ENCODE peak calls at places on chromosomes 13 and 19, in five cellular contexts. One of them, this sample, is unnamed.

GRCh38 chr13:94345374-94346195 is 133.9 kb downstream of the DCT start:
- DNase-seq in GM12878: no peak
- DNase-seq in H1: no peak
- DNase-seq in HepG2: peak
- DNase-seq in K562: no peak
- DNase-seq in this sample: peak

GRCh38 chr13:97198753-97199152 is 23.4 kb upstream of the MBNL2 start:
- DNase-seq in K562: no peak
- DNase-seq in GM12878: no peak
- DNase-seq in HepG2: no peak
- DNase-seq in H1: no peak
- DNase-seq in this sample: no peak

GRCh38 chr13:44398606-44399005 is 25.0 kb downstream of the SERP2 start:
- DNase-seq in HepG2: no peak
- DNase-seq in K562: no peak
- DNase-seq in H1: no peak
- DNase-seq in GM12878: no peak
- DNase-seq in this sample: no peak

GRCh38 chr13:23851106-23851505 is 38.1 kb downstream of the MIPEP start:
- DNase-seq in K562: no peak
- DNase-seq in H1: no peak
- DNase-seq in GM12878: no peak
- DNase-seq in HepG2: no peak
- DNase-seq in this sample: no peak

GRCh38 chr19:42075364-42075615 is 676 bp upstream of the ZNF574 start:
- DNase-seq in HepG2: no peak
- DNase-seq in GM12878: no peak
- DNase-seq in H1: no peak
- DNase-seq in K562: no peak
- DNase-seq in this sample: no peak

GRCh38 chr13:76852991-76853390 is 33.2 kb downstream of the KCTD12 start:
- DNase-seq in K562: no peak
- DNase-seq in H1: no peak
- DNase-seq in HepG2: no peak
- DNase-seq in GM12878: no peak
- DNase-seq in this sample: no peak

GRCh38 chr13:113851480-113851803 is 12.4 kb downstream of the GAS6 start:
- DNase-seq in GM12878: no peak
- DNase-seq in H1: no peak
- DNase-seq in K562: no peak
- DNase-seq in HepG2: no peak
- DNase-seq in this sample: no peak

GRCh38 chr13:42412812-42413795 is 141.2 kb downstream of the AKAP11 start:
- DNase-seq in H1: no peak
- DNase-seq in GM12878: peak
- DNase-seq in HepG2: no peak
- DNase-seq in K562: no peak
- DNase-seq in this sample: no peak

GRCh38 chr19:10717054-10717355 is 874 bp upstream of the DNM2 start:
- DNase-seq in K562: no peak
- DNase-seq in H1: no peak
- DNase-seq in GM12878: no peak
- DNase-seq in HepG2: no peak
- DNase-seq in this sample: no peak
- H3K9ac ChIP-seq in K562: no peak
- H3K9ac ChIP-seq in H1: no peak
- H3K9ac ChIP-seq in GM12878: peak
- H3K9ac ChIP-seq in HepG2: no peak
- H3K9ac ChIP-seq in this sample: peak

GRCh38 chr19:35696835-35697234 is 7.5 kb upstream of the ZBTB32 start:
- DNase-seq in HepG2: peak
- DNase-seq in GM12878: peak
- DNase-seq in K562: no peak
- DNase-seq in H1: no peak
- DNase-seq in this sample: no peak

GRCh38 chr19:35703343-35703742 is 1.0 kb upstream of the ZBTB32 start:
- DNase-seq in H1: no peak
- DNase-seq in HepG2: no peak
- DNase-seq in K562: no peak
- DNase-seq in GM12878: no peak
- DNase-seq in this sample: peak

GRCh38 chr19:35708391-35708790 is 4.0 kb downstream of the ZBTB32 start:
- DNase-seq in K562: no peak
- DNase-seq in GM12878: no peak
- DNase-seq in HepG2: no peak
- DNase-seq in H1: no peak
- DNase-seq in this sample: no peak

GRCh38 chr19:35704218-35704617 is at the start of gene ZBTB32:
- DNase-seq in H1: peak
- DNase-seq in HepG2: no peak
- DNase-seq in K562: peak
- DNase-seq in GM12878: no peak
- DNase-seq in this sample: peak

GRCh38 chr19:35702223-35703012 is 1.9 kb upstream of the ZBTB32 start:
- DNase-seq in HepG2: peak
- DNase-seq in GM12878: peak
- DNase-seq in H1: peak
- DNase-seq in K562: peak
- DNase-seq in this sample: peak
- TF ChIP-seq EP300 in HepG2: no peak
- TF ChIP-seq EP300 in GM12878: no peak
- TF ChIP-seq EP300 in H1: no peak
- TF ChIP-seq EP300 in K562: no peak
- TF ChIP-seq EP300 in this sample: no peak

DNA sequence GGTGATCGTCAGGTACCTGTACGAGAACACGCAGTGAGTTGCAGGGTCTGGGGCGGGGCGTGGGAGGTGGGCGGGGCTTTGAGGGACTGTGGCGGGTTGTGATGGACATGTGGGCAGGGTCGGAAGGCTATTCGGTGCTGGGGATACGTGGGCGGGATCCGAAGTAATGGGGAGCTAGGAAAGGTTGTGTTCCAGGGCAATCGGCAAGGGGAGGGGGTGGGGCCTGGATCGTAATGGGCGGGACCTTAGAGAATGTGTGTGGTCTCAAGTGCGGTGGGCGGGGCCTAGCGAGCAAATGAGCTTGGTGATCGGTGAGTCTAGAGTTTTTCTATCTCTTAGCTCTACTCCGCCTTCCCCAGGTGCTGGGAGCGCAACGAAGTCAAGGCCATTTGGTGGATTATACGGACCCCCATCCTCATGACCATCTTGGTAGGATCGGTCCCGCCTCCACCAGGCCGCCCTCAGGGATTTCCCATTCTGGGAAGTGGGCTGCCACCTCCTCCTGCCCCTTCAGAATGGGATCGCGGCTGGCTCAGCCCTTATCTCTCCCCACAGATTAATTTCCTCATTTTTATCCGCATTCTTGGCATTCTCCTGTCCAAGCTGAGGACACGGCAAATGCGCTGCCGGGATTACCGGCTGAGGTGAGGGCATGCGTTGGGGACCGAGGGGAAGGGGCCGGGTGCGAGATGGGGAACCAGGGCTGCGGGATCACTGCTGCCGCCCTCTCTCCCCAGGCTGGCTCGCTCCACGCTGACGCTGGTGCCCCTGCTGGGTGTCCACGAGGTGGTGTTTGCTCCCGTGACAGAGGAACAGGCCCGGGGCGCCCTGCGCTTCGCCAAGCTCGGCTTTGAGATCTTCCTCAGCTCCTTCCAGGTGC is 9.6 kb downstream of the GIPR start:
- DNase-seq in HepG2: peak
- DNase-seq in GM12878: peak
- DNase-seq in H1: peak
- DNase-seq in K562: peak
- DNase-seq in this sample: peak
- TF ChIP-seq CTCF in HepG2: no peak
- TF ChIP-seq CTCF in GM12878: peak
- TF ChIP-seq CTCF in H1: no peak
- TF ChIP-seq CTCF in K562: no peak
- TF ChIP-seq CTCF in this sample: peak

GRCh38 chr19:16067205-16067938 is 8.9 kb upstream of the TPM4 start:
- DNase-seq in HepG2: no peak
- DNase-seq in GM12878: no peak
- DNase-seq in H1: no peak
- DNase-seq in K562: no peak
- DNase-seq in this sample: no peak
- H3K9ac ChIP-seq in HepG2: no peak
- H3K9ac ChIP-seq in GM12878: no peak
- H3K9ac ChIP-seq in H1: no peak
- H3K9ac ChIP-seq in K562: no peak
- H3K9ac ChIP-seq in this sample: no peak

GRCh38 chr19:1131718-1132552 is 28.1 kb downstream of the GPX4 start:
- DNase-seq in GM12878: peak
- DNase-seq in K562: peak
- DNase-seq in HepG2: no peak
- DNase-seq in H1: no peak
- DNase-seq in this sample: no peak
- TF ChIP-seq EP300 in GM12878: no peak
- TF ChIP-seq EP300 in K562: no peak
- TF ChIP-seq EP300 in HepG2: no peak
- TF ChIP-seq EP300 in H1: no peak
- TF ChIP-seq EP300 in this sample: no peak

GRCh38 chr19:18781047-18781600 is 10.0 kb downstream of the COMP start:
- DNase-seq in K562: no peak
- DNase-seq in GM12878: no peak
- DNase-seq in HepG2: no peak
- DNase-seq in H1: no peak
- DNase-seq in this sample: no peak

GRCh38 chr19:18780081-18780480 is 11.0 kb downstream of the COMP start:
- DNase-seq in K562: no peak
- DNase-seq in GM12878: no peak
- DNase-seq in HepG2: no peak
- DNase-seq in H1: no peak
- DNase-seq in this sample: no peak

GRCh38 chr19:18781885-18782527 is 9.1 kb downstream of the COMP start:
- DNase-seq in H1: no peak
- DNase-seq in K562: no peak
- DNase-seq in GM12878: no peak
- DNase-seq in HepG2: no peak
- DNase-seq in this sample: no peak

GRCh38 chr19:18778826-18779354 is 12.2 kb downstream of the COMP start:
- DNase-seq in GM12878: no peak
- DNase-seq in K562: no peak
- DNase-seq in H1: no peak
- DNase-seq in HepG2: no peak
- DNase-seq in this sample: no peak

GRCh38 chr19:18780631-18781030 is 10.5 kb downstream of the COMP start:
- DNase-seq in K562: no peak
- DNase-seq in H1: no peak
- DNase-seq in HepG2: no peak
- DNase-seq in GM12878: no peak
- DNase-seq in this sample: no peak
- TF ChIP-seq CTCF in K562: peak
- TF ChIP-seq CTCF in H1: peak
- TF ChIP-seq CTCF in HepG2: peak
- TF ChIP-seq CTCF in GM12878: peak
- TF ChIP-seq CTCF in this sample: no peak

GRCh38 chr19:7855426-7856276 is 18.5 kb downstream of the PRR36 start:
- DNase-seq in K562: no peak
- DNase-seq in H1: no peak
- DNase-seq in HepG2: no peak
- DNase-seq in GM12878: no peak
- DNase-seq in this sample: no peak

GRCh38 chr19:7851623-7852500 is 21.8 kb downstream of the EVI5L start:
- DNase-seq in K562: no peak
- DNase-seq in GM12878: no peak
- DNase-seq in H1: no peak
- DNase-seq in HepG2: no peak
- DNase-seq in this sample: no peak

GRCh38 chr19:7852851-7853759 is 21.1 kb downstream of the PRR36 start:
- DNase-seq in HepG2: peak
- DNase-seq in GM12878: no peak
- DNase-seq in H1: peak
- DNase-seq in K562: peak
- DNase-seq in this sample: peak

GRCh38 chr19:7856277-7856581 is 18.0 kb downstream of the PRR36 start:
- DNase-seq in GM12878: no peak
- DNase-seq in K562: no peak
- DNase-seq in HepG2: no peak
- DNase-seq in H1: no peak
- DNase-seq in this sample: no peak

GRCh38 chr19:7853760-7854107 is 20.5 kb downstream of the PRR36 start:
- DNase-seq in K562: no peak
- DNase-seq in HepG2: no peak
- DNase-seq in H1: no peak
- DNase-seq in GM12878: no peak
- DNase-seq in this sample: no peak
- H3K9ac ChIP-seq in K562: no peak
- H3K9ac ChIP-seq in HepG2: no peak
- H3K9ac ChIP-seq in H1: no peak
- H3K9ac ChIP-seq in GM12878: no peak
- H3K9ac ChIP-seq in this sample: no peak

GRCh38 chr19:27748551-27749152 is 1464.3 kb downstream of the UQCRFS1 start:
- DNase-seq in H1: no peak
- DNase-seq in GM12878: no peak
- DNase-seq in K562: no peak
- DNase-seq in HepG2: no peak
- DNase-seq in this sample: no peak

GRCh38 chr19:27752530-27753184 is 1460.3 kb downstream of the UQCRFS1 start:
- DNase-seq in HepG2: no peak
- DNase-seq in H1: no peak
- DNase-seq in GM12878: no peak
- DNase-seq in K562: no peak
- DNase-seq in this sample: no peak

GRCh38 chr19:27750697-27751391 is 1462.1 kb downstream of the UQCRFS1 start:
- DNase-seq in GM12878: no peak
- DNase-seq in HepG2: no peak
- DNase-seq in H1: no peak
- DNase-seq in K562: no peak
- DNase-seq in this sample: no peak

GRCh38 chr19:27754700-27755099 is 1458.3 kb downstream of the UQCRFS1 start:
- DNase-seq in K562: no peak
- DNase-seq in GM12878: no peak
- DNase-seq in H1: no peak
- DNase-seq in HepG2: no peak
- DNase-seq in this sample: no peak

GRCh38 chr19:27753622-27754021 is 1459.3 kb downstream of the UQCRFS1 start:
- DNase-seq in HepG2: no peak
- DNase-seq in H1: no peak
- DNase-seq in K562: no peak
- DNase-seq in GM12878: no peak
- DNase-seq in this sample: no peak
- TF ChIP-seq EP300 in HepG2: no peak
- TF ChIP-seq EP300 in H1: no peak
- TF ChIP-seq EP300 in K562: no peak
- TF ChIP-seq EP300 in GM12878: no peak
- TF ChIP-seq EP300 in this sample: no peak

GRCh38 chr13:68810660-68811059 is 1297.0 kb upstream of the ATXN8OS start:
- DNase-seq in HepG2: peak
- DNase-seq in H1: no peak
- DNase-seq in K562: no peak
- DNase-seq in GM12878: no peak
- DNase-seq in this sample: peak
- TF ChIP-seq CTCF in HepG2: peak
- TF ChIP-seq CTCF in H1: no peak
- TF ChIP-seq CTCF in K562: no peak
- TF ChIP-seq CTCF in GM12878: peak
- TF ChIP-seq CTCF in this sample: peak

This sample was measured in SK-N-SH.